ENCODE peak calls at places on chromosomes 4 and X, in four cellular contexts. S is fibroblast of lung, E is cardiac fibroblast, B is nephron progenitor cell. Z is an unnamed sample.

GRCh38 chrX:67596839-67597790 is 53.3 kb downstream of the AR start:
- DNase-seq in S (no peak), E (no peak), B (no peak), Z (no peak)

GRCh38 chr4:21512351-21512750 is 436.2 kb downstream of the KCNIP4 start:
- DNase-seq in B (peak; percentile 7), S (peak; percentile 29), E (peak; percentile 59), Z (peak; percentile 55)

GRCh38 chr4:118086334-118086733 is 52.0 kb downstream of the NDST3 start:
- DNase-seq in B (no peak), E (peak; percentile 17), S (peak; percentile 54), Z (peak; percentile 80)

GRCh38 chr4:8904666-8905065 is 33.0 kb upstream of the HMX1 start:
- DNase-seq in E (no peak), B (no peak), S (no peak), Z (no peak)

GRCh38 chr4:187209921-187210613 is 486.4 kb upstream of the FAT1 start:
- DNase-seq in B (no peak), S (peak; percentile 89), E (peak; percentile 11), Z (no peak)

GRCh38 chr4:56733352-56733751 is 52.3 kb upstream of the HOPX start:
- DNase-seq in S (no peak), B (no peak), E (no peak), Z (no peak)

GRCh38 chr4:72631296-72631695 is 62.3 kb upstream of the ADAMTS3 start:
- DNase-seq in S (peak; percentile 96), E (peak; percentile 51), B (no peak), Z (peak; percentile 95)

GRCh38 chr4:40515398-40516293 is 114.0 kb downstream of the RBM47 start:
- DNase-seq in S (no peak), B (peak; percentile 16), E (peak; percentile 59), Z (peak; percentile 12)

GRCh38 chr4:188905248-188905647 is 766.0 kb downstream of the TRIML1 start:
- DNase-seq in B (no peak), E (no peak), S (no peak), Z (no peak)

GRCh38 chr4:141158219-141158618 is 24.9 kb upstream of the RNF150 start:
- DNase-seq in S (peak; percentile 37), B (no peak), E (peak; percentile 55), Z (peak; percentile 62)
- TF ChIP-seq CTCF in S (no peak), B (peak; percentile 69), E (peak; percentile 40), Z (peak; percentile 69)

GRCh38 chr4:110667670-110668069 is 44.8 kb upstream of the PITX2 start:
- DNase-seq in S (no peak), E (no peak), B (no peak), Z (no peak)
- TF ChIP-seq CTCF in S (no peak), E (no peak), B (no peak), Z (no peak)

GRCh38 chrX:119393144-119393543 is 6.0 kb upstream of the SLC25A43 start:
- DNase-seq in S (no peak), E (no peak), B (no peak), Z (no peak)

GRCh38 chrX:119389214-119389613 is 9.9 kb upstream of the SLC25A43 start:
- DNase-seq in E (no peak), B (no peak), S (no peak), Z (no peak)

GRCh38 chrX:119389854-119390501 is 9.2 kb upstream of the SLC25A43 start:
- DNase-seq in B (peak; percentile 15), S (no peak), E (no peak), Z (no peak)

DNA sequence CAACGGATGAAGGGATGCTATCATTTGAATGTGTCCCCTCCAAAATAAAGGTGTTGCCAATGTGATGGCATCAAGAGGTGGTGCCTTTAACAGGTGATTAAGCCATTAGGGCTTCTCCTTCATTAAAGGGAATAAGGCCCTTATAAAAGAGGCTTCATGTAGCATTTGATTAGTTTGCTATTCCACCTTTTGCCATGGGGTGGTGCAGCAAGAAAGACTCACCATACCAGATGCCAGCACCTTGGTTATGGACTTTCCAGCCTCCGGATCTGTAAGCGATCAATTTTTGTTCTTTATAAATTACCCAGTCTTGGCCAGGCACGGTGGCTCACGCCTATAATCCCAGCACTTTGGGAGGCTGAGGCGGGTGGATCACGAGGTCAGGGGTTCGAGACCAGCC is 7.9 kb upstream of the SLC25A43 start:
- DNase-seq in B (no peak), E (peak; percentile 54), S (peak; percentile 37), Z (peak; percentile 59)
- TF ChIP-seq CTCF in B (no peak), E (peak; percentile 44), S (peak; percentile 28), Z (peak; percentile 7)

DNA sequence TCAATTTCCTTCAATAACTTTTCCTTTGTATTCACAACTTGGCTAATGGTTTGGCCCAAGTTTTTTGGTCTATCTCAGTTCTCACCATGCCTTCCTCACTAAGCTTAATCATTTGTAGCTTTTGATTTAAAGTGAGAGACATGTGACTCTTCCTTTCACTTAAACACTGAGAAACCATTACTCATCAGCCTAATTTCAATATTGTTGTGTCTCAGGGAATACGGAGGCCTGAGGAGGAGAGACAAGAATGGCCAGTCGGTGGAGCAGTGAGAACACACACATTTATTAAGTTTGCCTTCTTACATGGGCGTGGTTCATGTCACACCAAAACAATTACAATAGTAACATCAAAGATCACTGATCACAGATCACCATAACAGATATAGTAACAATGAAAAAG is 56.7 kb downstream of the TSPAN5 start:
- DNase-seq in S (no peak), B (no peak), E (no peak), Z (peak; percentile 41)
- TF ChIP-seq CTCF in S (no peak), B (no peak), E (peak; percentile 16), Z (peak; percentile 10)

GRCh38 chrX:70852294-70852693 is 56.2 kb downstream of the TEX11 start:
- DNase-seq in S (no peak), B (no peak), E (no peak), Z (peak; percentile 13)
- TF ChIP-seq CTCF in S (no peak), B (no peak), E (no peak), Z (no peak)

Z was measured in MCF 10A.